ENCODE peak calls at places on chromosomes 2 and 18, in ten cellular contexts. C, O, L, Y, N, I, Q, M, Z and T are unnamed samples.
A peak's percentile ranks its signal among the peaks of the same experiment; 100 is the strongest.

GRCh38 chr18:44803019-44803650 is 122.4 kb downstream of the SETBP1 start:
- DNase-seq in C (peak; percentile 71), O (no peak), L (peak; percentile 86), Y (no peak), N (no peak), I (peak; percentile 80), Q (peak; percentile 93), M (peak; percentile 72), Z (peak; percentile 4), T (no peak)

GRCh38 chr2:42298132-42298531 is 62.9 kb downstream of the COX7A2L start:
- DNase-seq in C (peak; percentile 46), O (no peak), L (no peak), Y (no peak), N (no peak), I (no peak), Q (no peak), M (peak; percentile 76), Z (no peak), T (no peak)

GRCh38 chr18:49976810-49977209 is 163.5 kb upstream of the ACAA2 start:
- DNase-seq in C (no peak), O (no peak), L (no peak), Y (no peak), N (no peak), I (no peak), Q (no peak), M (peak; percentile 2), Z (no peak), T (no peak)

GRCh38 chr2:16125614-16126125 is 185.3 kb downstream of the MYCN start:
- DNase-seq in C (no peak), O (no peak), L (peak; percentile 23), Y (no peak), N (no peak), I (no peak), Q (peak; percentile 34), M (no peak), Z (no peak), T (no peak)

GRCh38 chr2:122018736-122019135 is 263.3 kb downstream of the TSN start:
- DNase-seq in C (no peak), O (no peak), L (no peak), Y (no peak), N (no peak), I (no peak), Q (no peak), M (no peak), Z (no peak), T (no peak)

GRCh38 chr18:3578621-3579020 is 128.6 kb downstream of the TGIF1 start:
- DNase-seq in C (peak; percentile 69), O (no peak), L (no peak), Y (no peak), N (no peak), I (no peak), Q (no peak), M (no peak), Z (no peak), T (no peak)

GRCh38 chr2:127673304-127674069 is 1.8 kb downstream of the LIMS2 start:
- DNase-seq in C (no peak), O (no peak), L (no peak), Y (no peak), N (no peak), I (no peak), Q (no peak), M (peak; percentile 32), Z (no peak), T (no peak)

GRCh38 chr18:55220523-55220922 is 261.3 kb upstream of the CCDC68 start:
- DNase-seq in C (no peak), O (no peak), L (no peak), Y (no peak), N (peak; percentile 24), I (no peak), Q (no peak), M (peak; percentile 31), Z (no peak), T (no peak)

GRCh38 chr2:230821261-230821990 is 43.3 kb upstream of the ITM2C start:
- DNase-seq in C (no peak), O (no peak), L (no peak), Y (peak; percentile 11), N (no peak), I (no peak), Q (no peak), M (no peak), Z (no peak), T (no peak)

GRCh38 chr2:230821991-230822520 is 42.7 kb upstream of the ITM2C start:
- DNase-seq in C (no peak), O (no peak), L (no peak), Y (no peak), N (no peak), I (no peak), Q (no peak), M (no peak), Z (no peak), T (no peak)

GRCh38 chr2:230825354-230825753 is 39.4 kb upstream of the ITM2C start:
- DNase-seq in C (no peak), O (no peak), L (no peak), Y (no peak), N (no peak), I (no peak), Q (no peak), M (no peak), Z (no peak), T (no peak)

GRCh38 chr2:230823264-230823964 is 41.3 kb upstream of the ITM2C start:
- DNase-seq in C (no peak), O (no peak), L (no peak), Y (no peak), N (no peak), I (no peak), Q (no peak), M (no peak), Z (no peak), T (no peak)

GRCh38 chr2:230824406-230824978 is 40.2 kb upstream of the ITM2C start:
- DNase-seq in C (peak; percentile 81), O (peak; percentile 75), L (peak; percentile 45), Y (peak; percentile 87), N (peak; percentile 82), I (peak; percentile 56), Q (no peak), M (peak; percentile 91), Z (peak; percentile 70), T (peak; percentile 83)
- H3K4me3 ChIP-seq in C (peak overlapping the region; percentile 14), O (peak overlapping the region; percentile 37), L (no peak overlapping the region), Y (no peak overlapping the region), N (no peak overlapping the region), I (no peak overlapping the region), Q (peak overlapping the region; percentile 39), M (peak overlapping the region; percentile 65), Z (peak overlapping the region; percentile 53), T (no peak overlapping the region)

GRCh38 chr2:238854246-238854645 is 6.4 kb downstream of the TWIST2 start:
- DNase-seq in C (no peak), O (no peak), L (no peak), Y (no peak), N (no peak), I (no peak), Q (no peak), M (peak; percentile 55), Z (no peak), T (no peak)

GRCh38 chr2:238852186-238852869 is 4.4 kb downstream of the TWIST2 start:
- DNase-seq in C (peak; percentile 71), O (no peak), L (no peak), Y (no peak), N (no peak), I (no peak), Q (no peak), M (peak; percentile 67), Z (no peak), T (no peak)

GRCh38 chr2:238854699-238855111 is 6.8 kb downstream of the TWIST2 start:
- DNase-seq in C (no peak), O (no peak), L (no peak), Y (no peak), N (no peak), I (no peak), Q (no peak), M (peak; percentile 68), Z (no peak), T (no peak)

GRCh38 chr2:238853218-238853617 is 5.3 kb downstream of the TWIST2 start:
- DNase-seq in C (no peak), O (no peak), L (no peak), Y (no peak), N (no peak), I (no peak), Q (no peak), M (no peak), Z (no peak), T (no peak)

DNA sequence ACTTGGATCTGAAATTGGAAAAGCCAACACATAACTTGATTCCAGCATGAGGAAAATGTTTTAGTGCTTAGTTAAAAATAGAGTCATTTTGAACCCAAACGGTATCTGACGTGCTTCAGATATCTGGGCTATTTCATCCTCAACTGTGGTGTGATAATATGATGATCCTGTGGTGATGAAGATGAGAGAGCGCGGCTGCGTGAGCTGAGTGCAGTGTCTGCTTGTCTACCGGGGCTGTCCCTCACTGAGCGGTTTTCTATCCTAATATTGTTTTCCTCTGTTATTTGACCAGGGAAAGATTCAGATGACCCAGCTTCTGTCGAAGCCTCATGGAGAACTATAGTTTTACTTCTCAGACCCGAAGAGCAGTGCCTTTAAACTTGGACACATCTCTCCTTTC is 5.8 kb downstream of the TWIST2 start:
- DNase-seq in C (peak; percentile 67), O (no peak), L (no peak), Y (no peak), N (no peak), I (no peak), Q (no peak), M (peak; percentile 60), Z (no peak), T (no peak)
- H3K4me3 ChIP-seq in C (peak overlapping the region; percentile 42), O (no peak overlapping the region), L (no peak overlapping the region), Y (no peak overlapping the region), N (no peak overlapping the region), I (no peak overlapping the region), Q (peak overlapping the region; percentile 27), M (peak overlapping the region; percentile 62), Z (no peak overlapping the region), T (no peak overlapping the region)

DNA sequence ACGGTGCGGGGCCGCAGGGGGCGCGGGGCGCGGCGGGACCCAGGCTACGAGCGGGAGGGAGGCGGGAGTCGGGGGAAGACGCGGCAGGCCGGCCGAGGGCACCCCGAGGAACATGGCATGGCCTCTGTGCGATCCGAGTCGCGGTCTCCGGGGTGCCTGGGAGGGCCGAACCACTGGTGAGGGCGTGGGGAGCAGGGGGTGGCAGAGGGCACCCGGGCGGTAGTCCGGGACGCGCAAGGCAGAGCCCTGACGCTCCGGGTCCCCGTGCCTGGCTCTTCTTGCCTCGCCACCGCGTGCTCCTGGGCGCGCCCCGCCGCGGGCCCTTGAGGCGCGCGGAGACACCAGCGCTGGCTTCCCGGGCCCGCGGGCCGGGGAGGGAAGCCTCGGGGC is 4.2 kb downstream of the SOX11 start:
- DNase-seq in C (no peak), O (no peak), L (no peak), Y (peak; percentile 60), N (peak; percentile 86), I (no peak), Q (peak; percentile 20), M (no peak), Z (no peak), T (no peak)
- H3K4me3 ChIP-seq in C (no peak overlapping the region), O (no peak overlapping the region), L (peak overlapping the region; percentile 7), Y (peak overlapping the region; percentile 96), N (peak overlapping the region; percentile 74), I (no peak overlapping the region), Q (peak overlapping the region; percentile 25), M (no peak overlapping the region), Z (peak overlapping the region; percentile 78), T (peak overlapping the region; percentile 84)

GRCh38 chr2:86214503-86214832 is 15.2 kb downstream of the MRPL35 start:
- DNase-seq in C (no peak), O (no peak), L (no peak), Y (no peak), N (no peak), I (no peak), Q (no peak), M (no peak), Z (no peak), T (no peak)

GRCh38 chr2:86213699-86214502 is 14.6 kb downstream of the MRPL35 start:
- DNase-seq in C (no peak), O (no peak), L (no peak), Y (no peak), N (no peak), I (peak; percentile 29), Q (no peak), M (peak; percentile 43), Z (no peak), T (no peak)

GRCh38 chr2:86219896-86220295 is 20.6 kb downstream of the MRPL35 start:
- DNase-seq in C (no peak), O (no peak), L (no peak), Y (no peak), N (no peak), I (no peak), Q (no peak), M (no peak), Z (no peak), T (no peak)

GRCh38 chr2:86218124-86218523 is 18.9 kb downstream of the MRPL35 start:
- DNase-seq in C (no peak), O (no peak), L (no peak), Y (no peak), N (no peak), I (no peak), Q (no peak), M (no peak), Z (no peak), T (no peak)

GRCh38 chr2:86216577-86217555 is 17.6 kb downstream of the MRPL35 start:
- DNase-seq in C (peak; percentile 80), O (no peak), L (no peak), Y (no peak), N (no peak), I (no peak), Q (no peak), M (peak; percentile 54), Z (no peak), T (no peak)
- H3K4me3 ChIP-seq in C (peak overlapping the region; percentile 29), O (no peak overlapping the region), L (no peak overlapping the region), Y (no peak overlapping the region), N (no peak overlapping the region), I (no peak overlapping the region), Q (no peak overlapping the region), M (no peak overlapping the region), Z (peak overlapping the region; percentile 27), T (no peak overlapping the region)